ENCODE peak calls at places on chromosomes 4 and X, in eight cellular contexts. E is HTR-8/SVneo, C is AG10803, K is breast epithelium, X is GM04504, Z is BE2C, F is NCI-H1930, S is hypothalamus. B is an unnamed sample.

GRCh38 chrX:2498781-2499302 is 1.9 kb downstream of the DHRSX start:
- DNase-seq in Z (no peak), E (no peak), X (no peak), K (no peak), F (no peak), C (peak; percentile 34), S (no peak), B (no peak)

GRCh38 chr4:180434131-180434895 is 1808.9 kb upstream of the TENM3 start:
- DNase-seq in C (no peak), F (no peak), Z (no peak), K (no peak), X (no peak), S (no peak), E (no peak), B (no peak)

GRCh38 chr4:148341980-148342800 is 100.0 kb downstream of the NR3C2 start:
- DNase-seq in K (no peak), X (no peak), Z (no peak), S (no peak), C (no peak), E (no peak), F (no peak), B (no peak)

GRCh38 chr4:113708250-113708649 is 53.3 kb downstream of the CAMK2D start:
- DNase-seq in K (no peak), E (no peak), F (no peak), C (peak; percentile 39), Z (no peak), S (no peak), X (peak; percentile 21), B (no peak)

GRCh38 chr4:20287246-20287645 is 35.5 kb downstream of the SLIT2 start:
- DNase-seq in K (no peak), S (no peak), F (no peak), C (no peak), Z (no peak), E (no peak), X (no peak), B (no peak)

GRCh38 chrX:141903400-141904155 is at the start of gene MAGEC1:
- DNase-seq in S (no peak), Z (no peak), K (no peak), C (no peak), E (no peak), X (no peak), F (peak; percentile 75), B (peak; percentile 57)

GRCh38 chr4:119794681-119795080 is 166.1 kb upstream of the PDE5A start:
- DNase-seq in F (no peak), X (no peak), S (no peak), C (no peak), Z (no peak), E (no peak), K (no peak), B (no peak)

GRCh38 chr4:1207157-1207470 is 34.7 kb upstream of the SPON2 start:
- DNase-seq in K (no peak), X (no peak), Z (peak; percentile 6), F (no peak), C (no peak), S (no peak), E (no peak), B (no peak)

GRCh38 chrX:10062352-10062751 is 94.4 kb upstream of the CLCN4 start:
- DNase-seq in C (no peak), F (no peak), S (no peak), E (no peak), X (no peak), K (no peak), Z (no peak), B (no peak)

GRCh38 chrX:38804481-38805293 is 3.4 kb downstream of the MID1IP1 start:
- DNase-seq in E (no peak), S (peak; percentile 7), C (no peak), F (no peak), Z (peak; percentile 40), X (no peak), K (no peak), B (no peak)

GRCh38 chr4:148955926-148956325 is 513.7 kb upstream of the NR3C2 start:
- DNase-seq in F (no peak), E (no peak), C (no peak), K (no peak), Z (no peak), X (no peak), S (no peak), B (no peak)

GRCh38 chrX:40175416-40176255 is 77.9 kb upstream of the BCOR start:
- DNase-seq in Z (peak; percentile 72), S (no peak), X (no peak), F (peak; percentile 51), E (no peak), K (no peak), C (no peak), B (peak; percentile 54)

GRCh38 chrX:122770581-122770980 is 413.5 kb upstream of the GRIA3 start:
- DNase-seq in E (no peak), S (no peak), F (no peak), K (no peak), X (no peak), Z (no peak), C (no peak), B (no peak)

GRCh38 chr4:37358748-37359147 is 114.2 kb downstream of the NWD2 start:
- DNase-seq in X (no peak), Z (no peak), C (no peak), S (no peak), K (no peak), E (no peak), F (no peak), B (no peak)

GRCh38 chr4:65791111-65791806 is 121.0 kb upstream of the EPHA5 start:
- DNase-seq in K (no peak), X (no peak), C (no peak), S (no peak), E (no peak), F (no peak), Z (no peak), B (peak; percentile 3)

B was measured in SHP77.